ENCODE peak calls at places on chromosome X, in five cellular contexts. S is AG10803; Z is Ammon's horn; C is stimulated activated naive B cell treated with anti-CD40 and anti-IgM and Interleukin-4, amounts not matched to agents 10 μg/mL and 1 μg/mL and 100 μg/mL, for 72 hours; Y is caudate nucleus. T is an unnamed sample.

GRCh38 chrX:10213716-10214115 is 56.9 kb downstream of the CLCN4 start:
- DNase-seq in C (no peak), Z (no peak), Y (no peak), S (no peak), T (no peak)

GRCh38 chrX:41209853-41210252 is 124.1 kb upstream of the DDX3X start:
- DNase-seq in Z (no peak), S (no peak), C (no peak), Y (no peak), T (no peak)

GRCh38 chrX:68872171-68872570 is 43.4 kb downstream of the EFNB1 start:
- DNase-seq in S (no peak), Y (no peak), Z (no peak), C (no peak), T (no peak)

GRCh38 chrX:50920132-50920531 is 9.6 kb downstream of the BMP15 start:
- DNase-seq in S (peak; percentile 11), Z (peak; percentile 4), Y (no peak), C (no peak), T (peak; percentile 8)

GRCh38 chrX:75086731-75087195 is 69.3 kb downstream of the ABCB7 start:
- DNase-seq in Y (no peak), Z (no peak), S (peak; percentile 2), C (no peak), T (no peak)

GRCh38 chrX:154749856-154750255 is 1.0 kb downstream of the GAB3 start:
- DNase-seq in Y (no peak), Z (no peak), C (no peak), S (no peak), T (no peak)

GRCh38 chrX:40097101-40097491 is 662 bp downstream of the BCOR start:
- DNase-seq in S (no peak), Y (no peak), C (peak; percentile 10), Z (no peak), T (peak; percentile 31)

GRCh38 chrX:13377537-13377936 is 57.7 kb upstream of the ATXN3L start:
- DNase-seq in Z (no peak), S (peak; percentile 97), Y (no peak), C (no peak), T (no peak)

GRCh38 chrX:21158678-21159077 is 215.5 kb upstream of the CNKSR2 start:
- DNase-seq in C (no peak), S (no peak), Z (no peak), Y (no peak), T (no peak)

T was measured in endothelial cell.